ENCODE peak calls at places on chromosomes 6 and 20, in six cellular contexts. E is heart left ventricle; C is cardiac muscle cell; K is RWPE2; A is MM.1S; Q is CD8-positive, alpha-beta memory T cell. D is an unnamed sample.

GRCh38 chr6:161048636-161049035 is 57.1 kb downstream of the MAP3K4 start:
- DNase-seq in K (no peak), A (no peak), Q (no peak), E (no peak), C (peak; percentile 56), D (no peak)

GRCh38 chr20:41701596-41702350 is 83.6 kb upstream of the CHD6 start:
- DNase-seq in E (no peak), Q (no peak), C (no peak), A (no peak), K (no peak), D (no peak)

GRCh38 chr6:170269151-170269872 is 21.6 kb downstream of the DLL1 start:
- DNase-seq in A (no peak), K (peak; percentile 36), Q (no peak), E (peak; percentile 23), C (no peak), D (no peak)

GRCh38 chr6:30883743-30884520 is at the start of gene DDR1:
- DNase-seq in Q (peak; percentile 32), C (peak; percentile 91), E (peak; percentile 85), K (peak; percentile 87), A (no peak), D (peak; percentile 45)

GRCh38 chr6:158751842-158752424 is 67.2 kb downstream of the EZR start:
- DNase-seq in Q (no peak), E (no peak), C (no peak), A (no peak), K (no peak), D (no peak)

GRCh38 chr20:3071610-3072529 is at the start of gene OXT:
- DNase-seq in E (peak; percentile 56), Q (peak; percentile 57), C (peak; percentile 49), K (no peak), A (no peak), D (peak; percentile 64)

GRCh38 chr6:48512396-48512795 is 401.4 kb upstream of the PTCHD4 start:
- DNase-seq in E (no peak), C (no peak), K (no peak), Q (no peak), A (no peak), D (no peak)

GRCh38 chr6:36634317-36634716 is 40.2 kb downstream of the SRSF3 start:
- DNase-seq in C (peak; percentile 73), A (no peak), Q (no peak), E (no peak), K (no peak), D (no peak)

GRCh38 chr20:44961868-44962267 is 1.7 kb upstream of the TOMM34 start:
- DNase-seq in A (no peak), C (peak; percentile 21), Q (no peak), K (no peak), E (no peak), D (no peak)

GRCh38 chr20:25382704-25383370 is 7.8 kb downstream of the ABHD12 start:
- DNase-seq in K (no peak), Q (no peak), E (peak; percentile 65), C (no peak), A (no peak), D (no peak)

GRCh38 chr20:23205656-23206055 is 119.5 kb upstream of the CD93 start:
- DNase-seq in K (no peak), A (no peak), Q (no peak), C (peak; percentile 67), E (peak; percentile 88), D (no peak)

GRCh38 chr6:105675715-105676397 is 273.0 kb upstream of the PREP start:
- DNase-seq in C (peak; percentile 3), E (no peak), Q (no peak), K (no peak), A (no peak), D (no peak)

GRCh38 chr6:26520088-26520839 is 17.9 kb upstream of the HMGN4 start:
- DNase-seq in E (no peak), A (no peak), K (no peak), C (no peak), Q (no peak), D (no peak)

GRCh38 chr6:151143806-151144205 is 96.0 kb upstream of the AKAP12 start:
- DNase-seq in A (no peak), E (no peak), C (no peak), K (no peak), Q (no peak), D (no peak)

GRCh38 chr20:5569021-5569420 is 181.2 kb upstream of the SHLD1 start:
- DNase-seq in K (no peak), A (peak; percentile 72), E (no peak), C (peak; percentile 67), Q (peak; percentile 34), D (peak; percentile 55)

DNA sequence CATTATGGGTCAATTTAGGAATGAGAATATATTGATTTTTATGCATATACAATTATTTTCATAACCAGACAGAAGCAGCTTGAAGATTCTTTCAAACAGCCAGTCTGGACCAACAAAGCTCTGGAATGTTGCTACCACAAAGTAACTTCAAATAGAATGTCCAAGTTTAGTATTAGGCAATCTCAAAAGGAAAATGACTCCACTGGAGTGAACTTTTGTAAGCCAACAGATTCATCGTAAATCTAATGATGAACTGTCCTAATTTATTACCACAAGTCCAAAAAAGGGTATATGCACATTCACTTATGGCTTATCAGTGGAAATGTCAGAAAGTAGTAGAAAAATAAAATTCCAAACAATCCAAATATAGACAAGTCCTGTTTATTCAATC is 3.6 kb downstream of the PLN start:
- DNase-seq in C (peak; percentile 80), E (no peak), K (no peak), Q (no peak), A (no peak), D (no peak)
- H3K27ac ChIP-seq in C (peak overlapping the region; percentile 42), E (peak overlapping the region; percentile 39), K (no peak overlapping the region), Q (no peak overlapping the region), A (no peak overlapping the region), D (no peak overlapping the region)

GRCh38 chr6:138560130-138560850 is 61.0 kb upstream of the NHSL1 start:
- DNase-seq in A (no peak), E (no peak), Q (no peak), K (no peak), C (no peak), D (no peak)
- H3K27ac ChIP-seq in A (no peak overlapping the region), E (no peak overlapping the region), Q (no peak overlapping the region), K (no peak overlapping the region), C (peak overlapping the region; percentile 43), D (no peak overlapping the region)

DNA sequence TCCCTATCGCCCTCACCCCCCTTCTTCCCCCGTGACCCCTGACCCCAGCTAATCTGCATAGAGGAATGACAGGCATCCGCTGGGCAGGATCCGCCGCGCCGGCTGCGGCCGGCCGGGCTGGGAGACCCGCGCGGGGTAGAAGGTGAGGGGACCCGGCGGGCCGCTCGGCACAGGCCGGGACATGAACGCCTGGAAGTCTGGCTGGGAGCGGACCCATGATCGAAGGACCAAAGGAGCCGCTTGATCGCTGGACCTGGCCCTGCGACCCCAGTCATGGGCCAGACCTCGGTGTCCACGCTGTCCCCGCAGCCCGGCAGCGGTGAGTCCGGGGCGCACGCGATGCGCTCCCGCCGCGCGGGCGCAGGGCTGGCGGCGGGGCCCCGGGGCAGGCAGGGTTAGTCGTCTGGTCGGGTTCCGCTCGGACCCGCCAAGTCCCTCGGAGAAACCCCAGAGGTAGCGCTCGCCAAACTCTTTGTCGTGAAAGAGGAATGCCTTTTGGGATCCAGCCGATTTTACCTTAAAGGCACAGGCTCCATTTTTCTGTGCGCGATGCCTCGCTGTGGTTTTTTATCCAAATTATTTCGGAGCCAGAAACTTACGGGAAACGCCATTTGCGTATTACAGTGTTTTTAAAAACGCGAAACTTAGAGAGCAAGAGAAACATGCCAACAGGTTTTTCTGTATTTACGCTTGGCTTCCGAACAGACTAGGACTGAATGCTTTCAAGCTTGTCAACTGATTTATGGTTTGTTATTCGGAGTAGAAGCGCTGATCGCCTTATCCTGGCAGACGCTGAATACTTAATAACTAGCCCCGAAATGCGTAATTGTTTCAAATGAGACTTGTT is at the start of gene PHACTR2:
- DNase-seq in E (peak; percentile 88), A (no peak), C (peak; percentile 89), K (peak; percentile 76), Q (peak; percentile 22), D (peak; percentile 38)
- H3K27ac ChIP-seq in E (peak within 1 kb of the TSS; percentile 95), A (no peak within 1 kb of the TSS), C (peak within 1 kb of the TSS; percentile 88), K (peak within 1 kb of the TSS; percentile 96), Q (peak within 1 kb of the TSS; percentile 32), D (no peak within 1 kb of the TSS)

DNA sequence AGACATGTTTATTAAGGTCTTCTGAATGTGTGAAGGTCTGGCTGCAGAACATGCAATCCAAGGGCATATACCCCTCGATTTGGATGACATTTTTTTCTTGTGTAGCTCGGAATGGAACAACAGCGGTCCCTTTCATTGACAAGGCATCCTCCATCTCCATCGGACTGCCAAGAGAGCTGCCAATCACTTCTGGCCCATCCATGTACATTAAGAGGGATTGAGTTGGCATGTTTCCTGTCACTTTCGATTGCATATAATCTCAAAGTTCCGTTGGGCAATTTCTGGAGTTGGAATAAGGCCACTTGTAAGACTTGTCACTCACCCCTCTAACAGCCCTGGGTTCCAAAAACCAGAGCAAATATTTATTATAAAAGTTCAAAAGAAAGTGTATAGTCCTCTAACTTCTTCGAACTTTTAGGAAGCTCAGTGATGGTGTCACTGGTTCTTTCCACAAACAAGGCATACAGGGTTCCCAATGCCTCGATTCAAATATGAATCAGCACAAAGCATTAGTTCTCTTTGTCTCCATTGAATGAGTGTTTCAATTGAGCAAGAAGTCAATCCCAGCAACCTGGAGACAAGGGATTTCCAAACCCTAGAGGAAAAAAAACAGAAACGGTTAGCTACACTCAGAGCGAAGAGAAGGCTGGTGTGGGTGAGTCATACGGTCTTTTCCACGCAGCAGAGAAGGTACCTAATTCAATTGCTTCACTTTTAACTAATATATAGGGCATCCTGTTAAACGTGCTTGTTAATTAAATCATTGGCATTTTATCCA is 10.9 kb downstream of the ZNF217 start:
- DNase-seq in C (peak; percentile 95), K (peak; percentile 92), E (no peak), A (no peak), Q (peak; percentile 37), D (no peak)
- H3K27ac ChIP-seq in C (peak overlapping the region; percentile 56), K (peak overlapping the region; percentile 83), E (no peak overlapping the region), A (peak overlapping the region; percentile 92), Q (peak overlapping the region; percentile 68), D (peak overlapping the region; percentile 68)

DNA sequence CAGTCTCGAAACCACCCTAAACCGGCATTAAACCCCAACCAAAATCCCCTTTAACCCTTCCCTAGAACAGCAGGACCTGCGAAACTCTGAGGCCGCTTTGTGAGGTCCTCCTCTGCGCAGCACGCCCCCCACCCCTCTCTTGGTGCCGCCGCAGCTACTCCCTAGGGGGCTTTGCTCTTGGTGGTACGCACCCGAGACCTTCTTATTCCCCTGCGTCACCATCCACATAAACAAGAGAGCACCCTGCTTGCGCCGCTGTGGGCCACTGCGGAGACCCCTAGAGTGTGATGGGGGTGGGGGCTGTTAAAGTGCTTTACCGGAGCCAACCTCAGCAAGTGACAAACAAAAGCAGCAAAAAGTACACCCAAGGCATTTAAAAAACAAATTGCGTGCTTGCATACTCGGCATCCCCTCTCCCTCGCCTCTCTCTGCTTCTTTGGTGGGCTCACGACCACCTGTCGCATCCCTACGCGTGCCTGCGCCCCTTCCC is 502 bp upstream of the GNAS start:
- DNase-seq in C (no peak), Q (no peak), A (no peak), K (no peak), E (no peak), D (no peak)
- H3K27ac ChIP-seq in C (no peak overlapping the region), Q (no peak overlapping the region), A (no peak overlapping the region), K (no peak overlapping the region), E (no peak overlapping the region), D (no peak overlapping the region)

DNA sequence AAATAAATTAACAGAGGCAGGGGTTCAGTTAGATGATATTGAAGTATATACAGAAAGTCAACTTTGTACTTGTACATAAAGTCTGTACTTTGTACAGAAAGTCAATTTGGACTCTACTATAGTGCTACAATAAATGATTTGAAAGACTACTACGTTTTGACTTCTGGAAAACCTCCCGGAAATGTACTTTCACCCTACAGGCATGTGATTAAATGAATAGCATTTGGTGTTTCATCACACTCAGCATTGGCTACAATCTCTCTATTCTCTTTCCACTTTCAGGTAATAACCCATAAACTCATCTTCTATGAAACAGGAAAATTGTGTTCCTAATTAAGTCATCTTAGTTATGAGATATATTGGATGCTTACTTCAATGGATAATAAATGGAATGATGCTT is 25.6 kb upstream of the MC3R start:
- DNase-seq in C (no peak), K (no peak), E (no peak), Q (no peak), A (no peak), D (no peak)
- H3K27ac ChIP-seq in C (no peak overlapping the region), K (peak overlapping the region; percentile 98), E (no peak overlapping the region), Q (no peak overlapping the region), A (no peak overlapping the region), D (no peak overlapping the region)